ENCODE peak calls at places on chromosomes 13 and 19, in four cellular contexts. Q is activated gamma-delta T cell treated with anti-CD3 and anti-CD28 coated beads, Interleukin-2, amount 50 U/mL, for 16 hours; T is Kasumi-1; J is HS-5. C is an unnamed sample.

GRCh38 chr13:26784704-26785639 is 24.4 kb upstream of the GPR12 start:
- DNase-seq in Q (peak), T (peak), J (no peak), C (no peak)

GRCh38 chr13:97386832-97387486 is 47.0 kb upstream of the RAP2A start:
- DNase-seq in Q (no peak), T (peak), J (no peak), C (no peak)

GRCh38 chr19:5196832-5197231 is 143.8 kb downstream of the PTPRS start:
- DNase-seq in Q (no peak), T (no peak), J (no peak), C (no peak)

GRCh38 chr19:52464798-52465470 is 11.6 kb downstream of the ZNF578 start:
- DNase-seq in Q (no peak), T (no peak), J (no peak), C (no peak)

GRCh38 chr19:15374105-15374651 is 5.4 kb downstream of the AKAP8 start:
- DNase-seq in Q (no peak), T (no peak), J (no peak), C (no peak)

GRCh38 chr19:11418518-11419506 is at the start of gene RGL3:
- DNase-seq in Q (no peak), T (no peak), J (no peak), C (no peak)

GRCh38 chr19:57437931-57438330 is 2.8 kb downstream of the ZNF749 start:
- DNase-seq in Q (no peak), T (no peak), J (no peak), C (no peak)

GRCh38 chr19:47663911-47664771 is 49.1 kb upstream of the EHD2 start:
- DNase-seq in Q (no peak), T (peak), J (peak), C (peak)

GRCh38 chr19:44822177-44822576 is 13.3 kb downstream of the BCAM start:
- DNase-seq in Q (no peak), T (no peak), J (no peak), C (no peak)

GRCh38 chr19:32902448-32902847 is 32.9 kb upstream of the SLC7A9 start:
- DNase-seq in Q (no peak), T (no peak), J (no peak), C (no peak)

GRCh38 chr13:113861433-113862030 is 2.3 kb downstream of the GAS6 start:
- DNase-seq in Q (no peak), T (no peak), J (no peak), C (no peak)

GRCh38 chr19:40756502-40757110 is 5.6 kb downstream of the SNRPA start:
- DNase-seq in Q (peak), T (no peak), J (no peak), C (no peak)

GRCh38 chr19:5542665-5543064 is 25.1 kb downstream of the TINCR start:
- DNase-seq in Q (no peak), T (no peak), J (no peak), C (no peak)

C was measured in kidney epithelial cell.